ENCODE peak calls at places on chromosomes 12 and 14, in five cellular contexts. W is NCI-H1417; H is activated effector memory CD4-positive, alpha-beta T cell treated with Interleukin-2 at 50 U/mL for 16 hours; D is stimulated activated CD4-positive, alpha-beta T cell treated with anti-CD3 and anti-CD28 coated beads, TNF-alpha, amount 100 ng/mL, for 1 hour; N is nucleus accumbens. O is an unnamed sample.

GRCh38 chr14:100825691-100826331 is at the start of gene MEG3:
- DNase-seq in W (no peak), H (no peak), D (no peak), N (peak; percentile 66), O (no peak)

GRCh38 chr14:94470311-94470710 is 5.7 kb downstream of the SERPINA9 start:
- DNase-seq in W (no peak), H (no peak), D (no peak), N (no peak), O (no peak)

GRCh38 chr14:50447491-50447890 is 50.8 kb upstream of the CDKL1 start:
- DNase-seq in W (no peak), H (no peak), D (no peak), N (no peak), O (no peak)

GRCh38 chr12:42924482-42924881 is 334.9 kb upstream of the PRICKLE1 start:
- DNase-seq in W (no peak), H (no peak), D (no peak), N (no peak), O (no peak)

GRCh38 chr14:88895116-88895515 is 70.7 kb downstream of the TTC8 start:
- DNase-seq in W (no peak), H (no peak), D (no peak), N (no peak), O (peak; percentile 57)

GRCh38 chr12:125856899-125857298 is 791.7 kb downstream of the AACS start:
- DNase-seq in W (no peak), H (no peak), D (no peak), N (no peak), O (no peak)

GRCh38 chr14:105117710-105118385 is 50.7 kb downstream of the JAG2 start:
- DNase-seq in W (no peak), H (no peak), D (no peak), N (no peak), O (no peak)

GRCh38 chr12:124551268-124552144 is 15.9 kb downstream of the NCOR2 start:
- DNase-seq in W (peak; percentile 86), H (no peak), D (no peak), N (no peak), O (peak; percentile 39)

GRCh38 chr12:6036509-6036908 is 88.0 kb downstream of the VWF start:
- DNase-seq in W (no peak), H (no peak), D (no peak), N (no peak), O (no peak)

GRCh38 chr14:95270203-95270602 is 49.5 kb downstream of the CLMN start:
- DNase-seq in W (no peak), H (no peak), D (no peak), N (no peak), O (no peak)

GRCh38 chr12:4214912-4215861 is 58.4 kb upstream of the CCND2 start:
- DNase-seq in W (no peak), H (peak; percentile 17), D (no peak), N (peak; percentile 40), O (no peak)

GRCh38 chr12:42871831-42872230 is 282.3 kb upstream of the PRICKLE1 start:
- DNase-seq in W (no peak), H (no peak), D (no peak), N (no peak), O (no peak)

O was measured in NCI-H748 treated with DMSO at 0.1 percent for 48 hours.